ENCODE peak calls at places on chromosomes 12 and 14, in eight cellular contexts. O is HCT116, Z is upper lobe of right lung, H is adrenal gland, L is Peyer's patch, G is pancreas, B is esophagus squamous epithelium, K is IMR-90. V is an unnamed sample. For H3K4me1 and H3K9me3, the result is how much of the 10 kb centered on the place peaks cover.

GRCh38 chr14:52906141-52906601 is 44.7 kb downstream of the FERMT2 start:
- DNase-seq in O (peak), Z (no peak), H (no peak), L (no peak), G (no peak), B (no peak), K (peak), V (no peak)

GRCh38 chr14:83757896-83758295 is 1772.0 kb upstream of the FLRT2 start:
- DNase-seq in O (no peak), Z (no peak), H (no peak), L (no peak), G (no peak), B (no peak), K (peak), V (no peak)

GRCh38 chr12:45732250-45732649 is 2.7 kb downstream of the ARID2 start:
- DNase-seq in O (no peak), Z (no peak), H (no peak), L (no peak), G (no peak), B (no peak), K (peak), V (peak)

GRCh38 chr12:109461049-109461845 is 15.9 kb downstream of the KCTD10 start:
- DNase-seq in O (no peak), Z (peak), H (peak), L (no peak), G (no peak), B (no peak), K (peak), V (no peak)

GRCh38 chr12:50947932-50948331 is 4.4 kb upstream of the HIGD1C start:
- DNase-seq in O (no peak), Z (no peak), H (no peak), L (no peak), G (no peak), B (no peak), K (no peak), V (no peak)

GRCh38 chr12:22256634-22257033 is 77.9 kb downstream of the ST8SIA1 start:
- DNase-seq in O (no peak), Z (no peak), H (no peak), L (no peak), G (no peak), B (no peak), K (no peak), V (no peak)

GRCh38 chr14:85399196-85399595 is 130.7 kb upstream of the FLRT2 start:
- DNase-seq in O (no peak), Z (no peak), H (no peak), L (no peak), G (no peak), B (no peak), K (no peak), V (no peak)

GRCh38 chr12:666766-667308 is 3.6 kb upstream of the NINJ2 start:
- DNase-seq in O (no peak), Z (no peak), H (no peak), L (no peak), G (no peak), B (no peak), K (peak), V (no peak)

GRCh38 chr14:63045234-63045611 is at the start of gene KCNH5:
- DNase-seq in O (no peak), Z (no peak), H (no peak), L (peak), G (peak), B (no peak), K (peak), V (no peak)

GRCh38 chr12:75984577-75985182 is 46.9 kb downstream of the PHLDA1 start:
- DNase-seq in O (no peak), Z (no peak), H (no peak), L (no peak), G (no peak), B (no peak), K (no peak), V (no peak)

GRCh38 chr14:61609143-61609851 is 86.0 kb upstream of the HIF1A start:
- DNase-seq in O (no peak), Z (no peak), H (peak), L (no peak), G (no peak), B (no peak), K (peak), V (no peak)

GRCh38 chr12:586318-587071 is 76.8 kb downstream of the NINJ2 start:
- DNase-seq in O (no peak), Z (no peak), H (no peak), L (peak), G (no peak), B (no peak), K (no peak), V (no peak)

GRCh38 chr14:76872796-76873432 is 46.7 kb downstream of the LRRC74A start:
- DNase-seq in O (no peak), Z (peak), H (peak), L (peak), G (peak), B (no peak), K (peak), V (peak)

GRCh38 chr14:76958975-76959710 is 69.4 kb downstream of the IRF2BPL start:
- DNase-seq in O (peak), Z (no peak), H (no peak), L (no peak), G (no peak), B (no peak), K (peak), V (no peak)

GRCh38 chr12:47079365-47079893 is at the start of gene PCED1B:
- DNase-seq in O (no peak), Z (peak), H (peak), L (peak), G (peak), B (peak), K (peak), V (peak)

GRCh38 chr14:72451081-72451972 is 442.6 kb downstream of the DPF3 start:
- DNase-seq in O (no peak), Z (no peak), H (no peak), L (no peak), G (no peak), B (no peak), K (no peak), V (peak)

GRCh38 chr14:71739273-71739990 is 192.8 kb upstream of the RGS6 start:
- DNase-seq in O (peak), Z (no peak), H (no peak), L (no peak), G (no peak), B (no peak), K (peak), V (no peak)

GRCh38 chr14:83975435-83976222 is 1554.3 kb upstream of the FLRT2 start:
- DNase-seq in O (no peak), Z (no peak), H (peak), L (no peak), G (peak), B (no peak), K (peak), V (no peak)

GRCh38 chr14:46034305-46034704 is 617.3 kb downstream of the RPL10L start:
- DNase-seq in O (no peak), Z (no peak), H (no peak), L (no peak), G (no peak), B (no peak), K (no peak), V (no peak)

GRCh38 chr12:24905431-24905830 is 43.5 kb downstream of the BCAT1 start:
- DNase-seq in O (no peak), Z (no peak), H (no peak), L (no peak), G (no peak), B (no peak), K (peak), V (no peak)

GRCh38 chr12:41486718-41487117 is 298.6 kb downstream of the PDZRN4 start:
- DNase-seq in O (no peak), Z (no peak), H (no peak), L (no peak), G (no peak), B (no peak), K (peak), V (no peak)

GRCh38 chr14:65069874-65070709 is 32.2 kb downstream of the MAX start:
- DNase-seq in O (no peak), Z (peak), H (peak), L (peak), G (peak), B (no peak), K (no peak), V (no peak)

GRCh38 chr14:34199585-34199984 is 248.7 kb upstream of the EGLN3 start:
- DNase-seq in O (no peak), Z (no peak), H (no peak), L (no peak), G (no peak), B (no peak), K (peak), V (no peak)

GRCh38 chr12:65522956-65523857 is 244.7 kb downstream of the MSRB3 start:
- DNase-seq in O (no peak), Z (no peak), H (no peak), L (no peak), G (no peak), B (no peak), K (peak), V (no peak)

GRCh38 chr12:15701212-15701611 is 88.0 kb downstream of the EPS8 start:
- DNase-seq in O (no peak), Z (no peak), H (no peak), L (no peak), G (no peak), B (no peak), K (peak), V (no peak)

GRCh38 chr12:54232790-54233189 is 44.0 kb upstream of the SMUG1 start:
- DNase-seq in O (no peak), Z (no peak), H (no peak), L (no peak), G (no peak), B (no peak), K (peak), V (no peak)

GRCh38 chr14:75063491-75064204 is at the start of gene ACYP1:
- DNase-seq in O (peak), Z (peak), H (peak), L (peak), G (peak), B (peak), K (peak), V (peak)

GRCh38 chr14:50000215-50001145 is 107.6 kb downstream of the ARF6 start:
- DNase-seq in O (peak), Z (peak), H (peak), L (peak), G (no peak), B (no peak), K (peak), V (peak)

GRCh38 chr12:25800101-25800500 is 158.4 kb upstream of the RASSF8 start:
- DNase-seq in O (no peak), Z (no peak), H (no peak), L (no peak), G (no peak), B (no peak), K (peak), V (no peak)

GRCh38 chr12:7787574-7788315 is 1.5 kb upstream of the NANOG start:
- DNase-seq in O (no peak), Z (no peak), H (peak), L (no peak), G (no peak), B (no peak), K (no peak), V (no peak)

GRCh38 chr12:126224032-126224431 is 1158.8 kb downstream of the AACS start:
- DNase-seq in O (no peak), Z (no peak), H (no peak), L (no peak), G (no peak), B (no peak), K (no peak), V (no peak)

GRCh38 chr12:93812616-93813015 is 135.4 kb downstream of the CRADD start:
- DNase-seq in O (no peak), Z (no peak), H (no peak), L (no peak), G (no peak), B (no peak), K (no peak), V (no peak)

DNA sequence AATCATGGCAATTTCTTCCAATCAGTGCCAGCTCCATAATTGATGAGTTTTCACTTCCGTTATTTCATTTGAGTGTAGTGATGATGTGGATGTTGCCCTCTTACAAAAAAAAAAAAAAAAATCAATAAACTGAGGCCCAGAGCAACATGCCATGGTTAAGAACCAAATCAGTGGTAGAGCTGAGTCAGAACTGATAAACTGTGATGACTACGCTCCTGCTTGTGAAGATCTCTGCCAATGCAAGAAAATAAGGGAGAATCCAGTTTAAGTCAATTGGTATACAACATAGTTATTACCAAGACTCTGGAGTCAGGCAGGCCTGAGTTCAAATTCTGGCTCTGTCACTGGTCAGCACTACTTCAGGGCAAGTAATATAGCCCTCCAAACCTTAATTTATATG is 102.6 kb downstream of the GPR135 start:
- DNase-seq in O (peak), Z (no peak), H (no peak), L (no peak), G (no peak), B (no peak), K (peak), V (no peak)
- H3K4me1 ChIP-seq in O (half or more), Z (under half), H (under half), L (under half), G (under half), B (under half), K (under half), V (under half)

DNA sequence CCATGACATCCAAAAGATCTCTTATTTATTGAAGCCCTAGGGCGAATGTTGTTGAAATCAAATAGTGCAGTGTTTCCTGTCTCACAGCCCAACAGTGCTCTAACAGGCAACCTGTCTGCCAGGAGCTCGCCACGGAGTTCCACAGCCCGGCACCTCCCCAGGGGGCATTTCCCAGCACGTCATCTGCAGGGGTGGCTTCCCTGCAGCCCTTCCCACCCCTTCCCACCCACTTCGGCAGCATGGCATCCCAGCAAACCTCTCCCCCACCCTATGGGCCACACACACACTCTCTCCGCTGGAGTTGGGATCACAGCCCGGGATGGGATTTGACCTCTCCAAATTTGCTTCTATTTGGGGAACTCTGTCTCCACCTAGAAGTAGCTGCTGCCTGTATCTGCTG is 62.7 kb upstream of the C14orf180 start:
- DNase-seq in O (no peak), Z (no peak), H (no peak), L (no peak), G (no peak), B (no peak), K (no peak), V (no peak)
- H3K27ac ChIP-seq in O (no peak), Z (no peak), H (no peak), L (no peak), G (no peak), B (no peak), K (no peak), V (no peak)

GRCh38 chr12:121212875-121213274 is 2.9 kb downstream of the P2RX4 start:
- DNase-seq in O (no peak), Z (no peak), H (no peak), L (no peak), G (no peak), B (no peak), K (no peak), V (no peak)
- H3K9me3 ChIP-seq in O (under half), Z (under half), H (under half), L (under half), G (under half), B (under half), K (under half), V (under half)

DNA sequence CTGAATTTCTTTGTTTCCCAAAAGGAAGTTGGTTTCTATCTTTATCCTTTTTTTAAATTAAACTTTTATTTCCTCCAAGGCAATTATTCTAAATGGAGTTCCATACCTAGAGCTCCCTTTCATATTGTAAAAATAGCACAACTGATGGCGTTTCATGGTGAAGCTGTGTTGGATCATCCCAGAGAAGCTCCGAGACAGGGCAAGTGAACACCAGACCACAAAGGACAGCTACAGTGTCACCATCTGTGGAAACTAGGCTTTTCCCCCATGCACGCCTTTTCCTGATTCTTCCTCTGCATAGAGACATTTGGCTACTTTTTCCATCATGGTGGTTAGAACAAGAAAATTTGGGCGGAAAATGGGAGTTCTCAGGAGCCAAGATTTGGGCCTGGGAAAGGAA is 12.7 kb downstream of the TPCN1 start:
- DNase-seq in O (no peak), Z (peak), H (no peak), L (no peak), G (no peak), B (no peak), K (no peak), V (no peak)
- H3K4me1 ChIP-seq in O (under half), Z (under half), H (half or more), L (under half), G (under half), B (under half), K (under half), V (half or more)

GRCh38 chr12:79766705-79767464 is 76.1 kb upstream of the PAWR start:
- DNase-seq in O (no peak), Z (no peak), H (no peak), L (no peak), G (no peak), B (no peak), K (peak), V (no peak)

GRCh38 chr12:79764641-79765040 is 73.9 kb upstream of the PAWR start:
- DNase-seq in O (no peak), Z (no peak), H (no peak), L (no peak), G (no peak), B (no peak), K (no peak), V (no peak)

GRCh38 chr12:79761341-79761740 is 70.6 kb upstream of the PAWR start:
- DNase-seq in O (no peak), Z (no peak), H (no peak), L (no peak), G (no peak), B (no peak), K (peak), V (no peak)

GRCh38 chr12:79765157-79765556 is 74.4 kb upstream of the PAWR start:
- DNase-seq in O (no peak), Z (no peak), H (no peak), L (no peak), G (no peak), B (no peak), K (no peak), V (no peak)

GRCh38 chr12:79763748-79764452 is 73.1 kb upstream of the PAWR start:
- DNase-seq in O (no peak), Z (no peak), H (no peak), L (no peak), G (no peak), B (no peak), K (no peak), V (no peak)
- H3K27ac ChIP-seq in O (no peak), Z (no peak), H (no peak), L (no peak), G (no peak), B (no peak), K (no peak), V (no peak)

DNA sequence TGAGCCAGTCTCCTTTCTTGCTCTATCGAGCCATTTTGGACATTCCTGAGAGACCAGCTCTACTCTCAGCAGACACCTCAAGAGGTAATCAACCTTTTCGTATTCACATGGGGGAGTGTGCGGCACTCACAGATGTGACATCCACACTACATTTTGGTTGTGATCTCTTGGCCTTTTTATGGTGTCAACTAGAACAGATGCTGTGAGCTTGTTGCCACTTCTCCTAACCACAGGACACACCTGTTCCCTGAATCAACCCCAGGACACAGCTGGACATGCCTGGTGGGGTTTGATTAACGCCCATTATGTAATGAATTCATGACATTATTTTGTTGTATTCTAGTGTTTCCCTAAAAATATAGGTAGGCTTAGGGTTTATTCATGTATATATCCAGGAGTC is 1143.6 kb downstream of the TMEM121 start:
- DNase-seq in O (no peak), Z (no peak), H (no peak), L (no peak), G (no peak), B (no peak), K (no peak), V (no peak)
- H3K9me3 ChIP-seq in O (under half), Z (under half), H (under half), L (under half), G (under half), B (under half), K (under half), V (under half)

GRCh38 chr14:68960123-68960522 is 19.0 kb downstream of the ACTN1 start:
- DNase-seq in O (no peak), Z (no peak), H (no peak), L (no peak), G (no peak), B (no peak), K (no peak), V (no peak)
- H3K4me1 ChIP-seq in O (under half), Z (half or more), H (under half), L (under half), G (under half), B (under half), K (half or more), V (half or more)